ENCODE peak calls at places on chromosomes 2 and 18, in five cellular contexts. One of them, this sample, is unnamed.

GRCh38 chr2:7203056-7203467 is 285.9 kb downstream of the RNF144A start:
- DNase-seq in tibial artery: no peak
- DNase-seq in endothelial cell: peak; percentile 63
- DNase-seq in GM18507: no peak
- DNase-seq in MCF 10A: peak; percentile 61
- DNase-seq in this sample: peak; percentile 63

GRCh38 chr2:212711851-212712250 is 173.2 kb upstream of the ERBB4 start:
- DNase-seq in tibial artery: no peak
- DNase-seq in MCF 10A: peak; percentile 8
- DNase-seq in GM18507: no peak
- DNase-seq in endothelial cell: no peak
- DNase-seq in this sample: no peak

GRCh38 chr2:233464531-233465240 is 101.9 kb downstream of the USP40 start:
- DNase-seq in GM18507: no peak
- DNase-seq in endothelial cell: no peak
- DNase-seq in MCF 10A: no peak
- DNase-seq in tibial artery: no peak
- DNase-seq in this sample: no peak

GRCh38 chr2:5453224-5453623 is 239.0 kb upstream of the SOX11 start:
- DNase-seq in endothelial cell: no peak
- DNase-seq in GM18507: no peak
- DNase-seq in tibial artery: no peak
- DNase-seq in MCF 10A: no peak
- DNase-seq in this sample: no peak

GRCh38 chr2:100344433-100344832 is 22.1 kb upstream of the LONRF2 start:
- DNase-seq in GM18507: no peak
- DNase-seq in MCF 10A: no peak
- DNase-seq in endothelial cell: no peak
- DNase-seq in tibial artery: no peak
- DNase-seq in this sample: no peak

GRCh38 chr2:43343573-43344304 is 117.3 kb upstream of the ZFP36L2 start:
- DNase-seq in GM18507: no peak
- DNase-seq in tibial artery: peak; percentile 92
- DNase-seq in endothelial cell: no peak
- DNase-seq in MCF 10A: peak; percentile 33
- DNase-seq in this sample: no peak

GRCh38 chr2:42340938-42341636 is 19.9 kb downstream of the COX7A2L start:
- DNase-seq in GM18507: no peak
- DNase-seq in tibial artery: no peak
- DNase-seq in endothelial cell: no peak
- DNase-seq in MCF 10A: no peak
- DNase-seq in this sample: no peak

GRCh38 chr2:65681503-65681902 is 249.1 kb upstream of the SPRED2 start:
- DNase-seq in GM18507: no peak
- DNase-seq in MCF 10A: no peak
- DNase-seq in endothelial cell: no peak
- DNase-seq in tibial artery: no peak
- DNase-seq in this sample: no peak

GRCh38 chr2:216423071-216423470 is 10.8 kb downstream of the SMARCAL1 start:
- DNase-seq in tibial artery: no peak
- DNase-seq in GM18507: no peak
- DNase-seq in MCF 10A: no peak
- DNase-seq in endothelial cell: no peak
- DNase-seq in this sample: no peak

GRCh38 chr2:135674453-135674852 is 67.2 kb upstream of the UBXN4 start:
- DNase-seq in endothelial cell: no peak
- DNase-seq in GM18507: no peak
- DNase-seq in tibial artery: no peak
- DNase-seq in MCF 10A: no peak
- DNase-seq in this sample: no peak

GRCh38 chr2:74735009-74735408 is 81.0 kb downstream of the SEMA4F start:
- DNase-seq in tibial artery: no peak
- DNase-seq in GM18507: no peak
- DNase-seq in MCF 10A: no peak
- DNase-seq in endothelial cell: no peak
- DNase-seq in this sample: no peak

GRCh38 chr18:12593861-12594260 is 64.0 kb downstream of the SPIRE1 start:
- DNase-seq in MCF 10A: no peak
- DNase-seq in endothelial cell: no peak
- DNase-seq in tibial artery: no peak
- DNase-seq in GM18507: no peak
- DNase-seq in this sample: no peak

GRCh38 chr18:904135-905090 is at the start of gene ADCYAP1:
- DNase-seq in MCF 10A: no peak
- DNase-seq in tibial artery: no peak
- DNase-seq in GM18507: no peak
- DNase-seq in endothelial cell: peak; percentile 43
- DNase-seq in this sample: peak; percentile 62

GRCh38 chr18:51425475-51425874 is 228.0 kb upstream of the MEX3C start:
- DNase-seq in GM18507: no peak
- DNase-seq in MCF 10A: no peak
- DNase-seq in endothelial cell: no peak
- DNase-seq in tibial artery: no peak
- DNase-seq in this sample: no peak

GRCh38 chr2:85853499-85854165 is 35.2 kb downstream of the ST3GAL5 start:
- DNase-seq in MCF 10A: no peak
- DNase-seq in endothelial cell: no peak
- DNase-seq in GM18507: no peak
- DNase-seq in tibial artery: no peak
- DNase-seq in this sample: no peak

GRCh38 chr18:53780666-53781065 is 443.8 kb downstream of the MBD2 start:
- DNase-seq in GM18507: no peak
- DNase-seq in tibial artery: no peak
- DNase-seq in MCF 10A: no peak
- DNase-seq in endothelial cell: no peak
- DNase-seq in this sample: no peak

GRCh38 chr2:197167608-197168287 is 142.8 kb downstream of the ANKRD44 start:
- DNase-seq in GM18507: no peak
- DNase-seq in endothelial cell: no peak
- DNase-seq in tibial artery: no peak
- DNase-seq in MCF 10A: no peak
- DNase-seq in this sample: no peak

GRCh38 chr2:85582467-85582866 is 1.8 kb upstream of the VAMP5 start:
- DNase-seq in GM18507: no peak
- DNase-seq in endothelial cell: no peak
- DNase-seq in MCF 10A: no peak
- DNase-seq in tibial artery: no peak
- DNase-seq in this sample: no peak

GRCh38 chr2:114039681-114040080 is 149.8 kb downstream of the ACTR3 start:
- DNase-seq in MCF 10A: no peak
- DNase-seq in GM18507: no peak
- DNase-seq in tibial artery: no peak
- DNase-seq in endothelial cell: no peak
- DNase-seq in this sample: no peak

GRCh38 chr2:32235315-32235714 is 29.4 kb downstream of the NLRC4 start:
- DNase-seq in tibial artery: no peak
- DNase-seq in endothelial cell: no peak
- DNase-seq in GM18507: no peak
- DNase-seq in MCF 10A: peak; percentile 82
- DNase-seq in this sample: no peak

GRCh38 chr2:86790828-86791561 is at the start of gene CD8A:
- DNase-seq in tibial artery: no peak
- DNase-seq in MCF 10A: no peak
- DNase-seq in GM18507: no peak
- DNase-seq in endothelial cell: no peak
- DNase-seq in this sample: no peak

GRCh38 chr2:235868224-235868623 is 300.0 kb downstream of the GBX2 start:
- DNase-seq in MCF 10A: no peak
- DNase-seq in endothelial cell: no peak
- DNase-seq in GM18507: no peak
- DNase-seq in tibial artery: no peak
- DNase-seq in this sample: no peak

This sample was measured in iPS-NIHi11.